ENCODE peak calls at places on chromosomes 4 and X, in five cellular contexts. S, H, N, J and L are unnamed samples.

GRCh38 chr4:6909970-6910339 is 329 bp downstream of the TBC1D14 start:
- DNase-seq in S (no peak), H (no peak), N (no peak), J (no peak), L (no peak)

GRCh38 chrX:69630147-69630546 is 14.2 kb downstream of the EDA start:
- DNase-seq in S (no peak), H (no peak), N (no peak), J (no peak), L (no peak)

GRCh38 chr4:3007724-3008123 is 44.4 kb downstream of the GRK4 start:
- DNase-seq in S (no peak), H (no peak), N (no peak), J (no peak), L (no peak)

GRCh38 chrX:72097081-72097480 is 34.6 kb downstream of the RTL5 start:
- DNase-seq in S (no peak), H (no peak), N (no peak), J (no peak), L (no peak)

GRCh38 chr4:27318740-27319139 is 458.1 kb downstream of the STIM2 start:
- DNase-seq in S (no peak), H (peak), N (peak), J (peak), L (no peak)

GRCh38 chr4:3865986-3866812 is 100.0 kb downstream of the ADRA2C start:
- DNase-seq in S (no peak), H (no peak), N (no peak), J (no peak), L (no peak)

GRCh38 chr4:156889616-156890594 is 81.7 kb downstream of the PDGFC start:
- DNase-seq in S (no peak), H (no peak), N (no peak), J (no peak), L (no peak)

GRCh38 chr4:108081251-108081650 is 87.5 kb downstream of the LEF1 start:
- DNase-seq in S (no peak), H (no peak), N (no peak), J (no peak), L (no peak)

GRCh38 chr4:129167640-129168260 is 71.8 kb downstream of the C4orf33 start:
- DNase-seq in S (no peak), H (peak), N (no peak), J (no peak), L (no peak)

GRCh38 chr4:5050520-5050955 is 742 bp upstream of the STK32B start:
- DNase-seq in S (no peak), H (peak), N (peak), J (peak), L (peak)

GRCh38 chrX:131288738-131289511 is at the start of gene IGSF1:
- DNase-seq in S (no peak), H (peak), N (no peak), J (peak), L (no peak)

GRCh38 chrX:71052721-71053120 is 15.4 kb downstream of the SNX12 start:
- DNase-seq in S (no peak), H (no peak), N (no peak), J (no peak), L (no peak)

GRCh38 chr4:170229021-170229420 is 139.3 kb upstream of the AADAT start:
- DNase-seq in S (no peak), H (no peak), N (no peak), J (no peak), L (no peak)

GRCh38 chr4:6418193-6418755 is 54.1 kb downstream of the PPP2R2C start:
- DNase-seq in S (no peak), H (no peak), N (no peak), J (no peak), L (no peak)